ENCODE peak calls at places on chromosomes 4 and X, in ten cellular contexts. One of them, this sample, is unnamed. For H3K9me3, the result is how much of the 10 kb centered on the place peaks cover.

GRCh38 chrX:11499076-11500044 is 166.4 kb downstream of the ARHGAP6 start:
- DNase-seq in Peyer's patch: no peak
- DNase-seq in CD8-positive, alpha-beta memory T cell: no peak
- DNase-seq in ascending aorta: no peak
- DNase-seq in thyroid gland: no peak
- DNase-seq in upper lobe of right lung: no peak
- DNase-seq in GM23248: peak
- DNase-seq in neural progenitor cell: no peak
- DNase-seq in psoas muscle: no peak
- DNase-seq in IMR-90: peak
- DNase-seq in this sample: no peak

GRCh38 chrX:118254611-118255010 is 91.3 kb upstream of the WDR44 start:
- DNase-seq in GM23248: peak
- DNase-seq in neural progenitor cell: peak
- DNase-seq in IMR-90: peak
- DNase-seq in CD8-positive, alpha-beta memory T cell: no peak
- DNase-seq in psoas muscle: no peak
- DNase-seq in upper lobe of right lung: no peak
- DNase-seq in ascending aorta: no peak
- DNase-seq in thyroid gland: peak
- DNase-seq in Peyer's patch: peak
- DNase-seq in this sample: no peak

GRCh38 chr4:89069481-89069880 is 12.5 kb upstream of the FAM13A start:
- DNase-seq in thyroid gland: no peak
- DNase-seq in Peyer's patch: no peak
- DNase-seq in IMR-90: no peak
- DNase-seq in ascending aorta: no peak
- DNase-seq in CD8-positive, alpha-beta memory T cell: no peak
- DNase-seq in psoas muscle: no peak
- DNase-seq in GM23248: no peak
- DNase-seq in neural progenitor cell: no peak
- DNase-seq in upper lobe of right lung: no peak
- DNase-seq in this sample: no peak

GRCh38 chr4:185550933-185551332 is 15.6 kb upstream of the PDLIM3 start:
- DNase-seq in psoas muscle: no peak
- DNase-seq in neural progenitor cell: no peak
- DNase-seq in upper lobe of right lung: no peak
- DNase-seq in ascending aorta: no peak
- DNase-seq in thyroid gland: no peak
- DNase-seq in GM23248: no peak
- DNase-seq in IMR-90: no peak
- DNase-seq in CD8-positive, alpha-beta memory T cell: no peak
- DNase-seq in Peyer's patch: no peak
- DNase-seq in this sample: no peak

GRCh38 chr4:121819216-121819980 is 4.3 kb downstream of the CCNA2 start:
- DNase-seq in thyroid gland: no peak
- DNase-seq in CD8-positive, alpha-beta memory T cell: no peak
- DNase-seq in psoas muscle: no peak
- DNase-seq in IMR-90: no peak
- DNase-seq in ascending aorta: no peak
- DNase-seq in neural progenitor cell: no peak
- DNase-seq in GM23248: peak
- DNase-seq in upper lobe of right lung: no peak
- DNase-seq in Peyer's patch: no peak
- DNase-seq in this sample: no peak

GRCh38 chr4:102334624-102335023 is 10.7 kb downstream of the SLC39A8 start:
- DNase-seq in psoas muscle: no peak
- DNase-seq in ascending aorta: no peak
- DNase-seq in CD8-positive, alpha-beta memory T cell: no peak
- DNase-seq in thyroid gland: no peak
- DNase-seq in neural progenitor cell: no peak
- DNase-seq in IMR-90: no peak
- DNase-seq in Peyer's patch: no peak
- DNase-seq in upper lobe of right lung: no peak
- DNase-seq in GM23248: no peak
- DNase-seq in this sample: no peak

GRCh38 chr4:103012594-103012993 is 6.9 kb downstream of the SLC9B1 start:
- DNase-seq in ascending aorta: no peak
- DNase-seq in GM23248: peak
- DNase-seq in Peyer's patch: no peak
- DNase-seq in CD8-positive, alpha-beta memory T cell: no peak
- DNase-seq in IMR-90: peak
- DNase-seq in upper lobe of right lung: no peak
- DNase-seq in thyroid gland: no peak
- DNase-seq in neural progenitor cell: no peak
- DNase-seq in psoas muscle: no peak
- DNase-seq in this sample: no peak

GRCh38 chr4:26307027-26307426 is 13.8 kb upstream of the RBPJ start:
- DNase-seq in CD8-positive, alpha-beta memory T cell: no peak
- DNase-seq in GM23248: peak
- DNase-seq in ascending aorta: no peak
- DNase-seq in upper lobe of right lung: no peak
- DNase-seq in neural progenitor cell: no peak
- DNase-seq in psoas muscle: no peak
- DNase-seq in IMR-90: no peak
- DNase-seq in Peyer's patch: no peak
- DNase-seq in thyroid gland: no peak
- DNase-seq in this sample: no peak

GRCh38 chr4:75584067-75584466 is 28.2 kb downstream of the ODAPH start:
- DNase-seq in upper lobe of right lung: no peak
- DNase-seq in CD8-positive, alpha-beta memory T cell: no peak
- DNase-seq in ascending aorta: no peak
- DNase-seq in neural progenitor cell: no peak
- DNase-seq in IMR-90: no peak
- DNase-seq in GM23248: no peak
- DNase-seq in thyroid gland: peak
- DNase-seq in Peyer's patch: no peak
- DNase-seq in psoas muscle: no peak
- DNase-seq in this sample: no peak

GRCh38 chr4:95705323-95705722 is 134.6 kb upstream of the PDHA2 start:
- DNase-seq in GM23248: no peak
- DNase-seq in Peyer's patch: no peak
- DNase-seq in neural progenitor cell: no peak
- DNase-seq in IMR-90: no peak
- DNase-seq in thyroid gland: no peak
- DNase-seq in psoas muscle: no peak
- DNase-seq in ascending aorta: no peak
- DNase-seq in upper lobe of right lung: no peak
- DNase-seq in CD8-positive, alpha-beta memory T cell: no peak
- DNase-seq in this sample: no peak

GRCh38 chr4:5575941-5576340 is 132.4 kb downstream of the EVC2 start:
- DNase-seq in upper lobe of right lung: no peak
- DNase-seq in neural progenitor cell: no peak
- DNase-seq in CD8-positive, alpha-beta memory T cell: no peak
- DNase-seq in Peyer's patch: no peak
- DNase-seq in psoas muscle: no peak
- DNase-seq in thyroid gland: no peak
- DNase-seq in GM23248: no peak
- DNase-seq in ascending aorta: no peak
- DNase-seq in IMR-90: no peak
- DNase-seq in this sample: no peak

GRCh38 chr4:8602686-8603430 is 10.3 kb downstream of the CPZ start:
- DNase-seq in CD8-positive, alpha-beta memory T cell: no peak
- DNase-seq in upper lobe of right lung: no peak
- DNase-seq in GM23248: no peak
- DNase-seq in Peyer's patch: no peak
- DNase-seq in psoas muscle: no peak
- DNase-seq in neural progenitor cell: no peak
- DNase-seq in thyroid gland: no peak
- DNase-seq in ascending aorta: no peak
- DNase-seq in IMR-90: no peak
- DNase-seq in this sample: no peak
- H3K27ac ChIP-seq in CD8-positive, alpha-beta memory T cell: no peak
- H3K27ac ChIP-seq in upper lobe of right lung: no peak
- H3K27ac ChIP-seq in GM23248: no peak
- H3K27ac ChIP-seq in Peyer's patch: no peak
- H3K27ac ChIP-seq in psoas muscle: no peak
- H3K27ac ChIP-seq in neural progenitor cell: no peak
- H3K27ac ChIP-seq in thyroid gland: no peak
- H3K27ac ChIP-seq in ascending aorta: no peak
- H3K27ac ChIP-seq in IMR-90: no peak
- H3K27ac ChIP-seq in this sample: no peak

DNA sequence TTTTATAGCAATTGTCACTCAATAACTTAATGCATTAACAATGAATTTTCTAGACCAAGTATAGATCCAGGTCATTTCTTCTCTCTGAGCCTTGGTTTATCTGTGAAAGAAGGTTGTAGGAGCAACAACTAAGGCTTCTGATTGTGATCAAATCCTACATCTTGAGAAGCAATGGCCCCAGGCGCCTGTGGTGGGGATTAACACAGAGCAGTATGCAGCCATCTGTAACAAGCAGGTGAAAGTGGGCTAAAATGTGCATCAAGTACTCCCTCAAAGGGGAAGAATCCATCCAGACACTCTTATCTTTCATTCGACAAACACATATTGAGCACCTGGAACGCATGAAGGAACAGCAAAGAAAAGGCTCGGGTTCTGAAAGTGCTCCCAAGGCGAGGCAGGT is 19.1 kb upstream of the SETD7 start:
- DNase-seq in thyroid gland: no peak
- DNase-seq in ascending aorta: no peak
- DNase-seq in CD8-positive, alpha-beta memory T cell: no peak
- DNase-seq in neural progenitor cell: no peak
- DNase-seq in psoas muscle: no peak
- DNase-seq in upper lobe of right lung: no peak
- DNase-seq in Peyer's patch: no peak
- DNase-seq in GM23248: no peak
- DNase-seq in IMR-90: no peak
- DNase-seq in this sample: no peak
- H3K9me3 ChIP-seq in thyroid gland: under half
- H3K9me3 ChIP-seq in ascending aorta: under half
- H3K9me3 ChIP-seq in CD8-positive, alpha-beta memory T cell: under half
- H3K9me3 ChIP-seq in neural progenitor cell: under half
- H3K9me3 ChIP-seq in psoas muscle: under half
- H3K9me3 ChIP-seq in upper lobe of right lung: under half
- H3K9me3 ChIP-seq in Peyer's patch: under half
- H3K9me3 ChIP-seq in GM23248: under half
- H3K9me3 ChIP-seq in IMR-90: under half
- H3K9me3 ChIP-seq in this sample: under half

GRCh38 chr4:152981842-152982241 is 45.7 kb downstream of the FHDC1 start:
- DNase-seq in neural progenitor cell: no peak
- DNase-seq in thyroid gland: no peak
- DNase-seq in psoas muscle: no peak
- DNase-seq in GM23248: no peak
- DNase-seq in CD8-positive, alpha-beta memory T cell: no peak
- DNase-seq in upper lobe of right lung: no peak
- DNase-seq in IMR-90: no peak
- DNase-seq in ascending aorta: no peak
- DNase-seq in Peyer's patch: no peak
- DNase-seq in this sample: no peak
- H3K27ac ChIP-seq in neural progenitor cell: no peak
- H3K27ac ChIP-seq in thyroid gland: no peak
- H3K27ac ChIP-seq in psoas muscle: no peak
- H3K27ac ChIP-seq in GM23248: no peak
- H3K27ac ChIP-seq in CD8-positive, alpha-beta memory T cell: no peak
- H3K27ac ChIP-seq in upper lobe of right lung: no peak
- H3K27ac ChIP-seq in IMR-90: no peak
- H3K27ac ChIP-seq in ascending aorta: no peak
- H3K27ac ChIP-seq in Peyer's patch: no peak
- H3K27ac ChIP-seq in this sample: no peak

DNA sequence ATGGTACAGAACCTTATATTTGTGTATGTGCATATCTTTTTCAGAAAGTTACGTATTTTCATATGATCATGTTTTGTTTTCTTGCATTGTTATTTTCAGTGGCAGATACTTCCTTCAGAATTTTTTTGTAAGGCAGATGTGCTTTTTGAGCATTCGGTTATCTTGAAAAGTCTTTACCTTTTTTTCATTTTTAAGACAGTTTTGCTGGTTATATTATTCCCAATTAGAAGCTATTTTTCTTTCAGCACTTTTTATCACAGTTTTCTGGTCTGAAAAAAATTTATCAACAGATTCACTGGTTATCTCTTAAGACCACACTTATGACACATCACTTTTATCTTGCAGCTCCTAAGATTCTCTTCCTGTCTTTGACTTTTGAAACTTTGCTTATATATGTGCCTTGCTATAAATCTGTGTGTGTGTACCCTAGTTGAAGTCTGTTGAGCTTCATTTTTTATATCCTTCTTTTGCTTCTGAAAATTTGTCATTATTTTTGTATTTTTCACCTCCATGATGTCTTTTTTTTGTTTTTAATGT is 53.1 kb downstream of the ZNF732 start:
- DNase-seq in ascending aorta: no peak
- DNase-seq in thyroid gland: no peak
- DNase-seq in IMR-90: no peak
- DNase-seq in CD8-positive, alpha-beta memory T cell: no peak
- DNase-seq in psoas muscle: no peak
- DNase-seq in upper lobe of right lung: no peak
- DNase-seq in neural progenitor cell: no peak
- DNase-seq in Peyer's patch: no peak
- DNase-seq in GM23248: no peak
- DNase-seq in this sample: no peak
- H3K9me3 ChIP-seq in ascending aorta: half or more
- H3K9me3 ChIP-seq in thyroid gland: under half
- H3K9me3 ChIP-seq in IMR-90: under half
- H3K9me3 ChIP-seq in CD8-positive, alpha-beta memory T cell: under half
- H3K9me3 ChIP-seq in psoas muscle: half or more
- H3K9me3 ChIP-seq in upper lobe of right lung: half or more
- H3K9me3 ChIP-seq in neural progenitor cell: half or more
- H3K9me3 ChIP-seq in Peyer's patch: under half
- H3K9me3 ChIP-seq in GM23248: under half
- H3K9me3 ChIP-seq in this sample: half or more

GRCh38 chr4:139266583-139267257 is 13.3 kb downstream of the MGARP start:
- DNase-seq in neural progenitor cell: peak
- DNase-seq in IMR-90: peak
- DNase-seq in Peyer's patch: peak
- DNase-seq in thyroid gland: peak
- DNase-seq in CD8-positive, alpha-beta memory T cell: peak
- DNase-seq in psoas muscle: peak
- DNase-seq in ascending aorta: peak
- DNase-seq in upper lobe of right lung: peak
- DNase-seq in GM23248: peak
- DNase-seq in this sample: peak

GRCh38 chr4:139265654-139266053 is 14.4 kb downstream of the MGARP start:
- DNase-seq in IMR-90: no peak
- DNase-seq in neural progenitor cell: no peak
- DNase-seq in Peyer's patch: no peak
- DNase-seq in upper lobe of right lung: no peak
- DNase-seq in CD8-positive, alpha-beta memory T cell: no peak
- DNase-seq in thyroid gland: no peak
- DNase-seq in psoas muscle: no peak
- DNase-seq in GM23248: no peak
- DNase-seq in ascending aorta: no peak
- DNase-seq in this sample: no peak

GRCh38 chr4:139267301-139267700 is 12.7 kb downstream of the MGARP start:
- DNase-seq in thyroid gland: no peak
- DNase-seq in psoas muscle: no peak
- DNase-seq in CD8-positive, alpha-beta memory T cell: no peak
- DNase-seq in IMR-90: no peak
- DNase-seq in Peyer's patch: no peak
- DNase-seq in GM23248: peak
- DNase-seq in ascending aorta: no peak
- DNase-seq in neural progenitor cell: no peak
- DNase-seq in upper lobe of right lung: no peak
- DNase-seq in this sample: no peak

GRCh38 chr4:139266208-139266582 is 13.8 kb downstream of the MGARP start:
- DNase-seq in IMR-90: no peak
- DNase-seq in upper lobe of right lung: no peak
- DNase-seq in CD8-positive, alpha-beta memory T cell: no peak
- DNase-seq in neural progenitor cell: no peak
- DNase-seq in GM23248: no peak
- DNase-seq in Peyer's patch: no peak
- DNase-seq in thyroid gland: no peak
- DNase-seq in psoas muscle: no peak
- DNase-seq in ascending aorta: no peak
- DNase-seq in this sample: no peak
- H3K27ac ChIP-seq in IMR-90: peak
- H3K27ac ChIP-seq in upper lobe of right lung: peak
- H3K27ac ChIP-seq in CD8-positive, alpha-beta memory T cell: peak
- H3K27ac ChIP-seq in neural progenitor cell: no peak
- H3K27ac ChIP-seq in GM23248: peak
- H3K27ac ChIP-seq in Peyer's patch: peak
- H3K27ac ChIP-seq in thyroid gland: no peak
- H3K27ac ChIP-seq in psoas muscle: peak
- H3K27ac ChIP-seq in ascending aorta: no peak
- H3K27ac ChIP-seq in this sample: peak